ENCODE peak calls at places on chromosomes 11 and 22, in four cellular contexts. Y is cardiac muscle cell, B is cardiac fibroblast, M is SHP77. W is an unnamed sample.

GRCh38 chr11:73972620-73973449 is 9.8 kb downstream of the UCP2 start:
- DNase-seq in Y (no peak), B (no peak), M (no peak), W (no peak)

GRCh38 chr11:17513853-17514252 is 30.4 kb downstream of the USH1C start:
- DNase-seq in Y (no peak), B (peak), M (no peak), W (no peak)

GRCh38 chr11:93248602-93249001 is 50.8 kb upstream of the SLC36A4 start:
- DNase-seq in Y (no peak), B (peak), M (no peak), W (peak)

GRCh38 chr22:46806789-46807188 is 44.3 kb downstream of the TBC1D22A start:
- DNase-seq in Y (no peak), B (no peak), M (no peak), W (no peak)

GRCh38 chr11:93291146-93291545 is 39.4 kb upstream of the DEUP1 start:
- DNase-seq in Y (no peak), B (no peak), M (no peak), W (no peak)

GRCh38 chr11:20599424-20600346 is at the start of gene SLC6A5:
- DNase-seq in Y (peak), B (peak), M (peak), W (peak)

GRCh38 chr11:84524422-84525051 is 1102.6 kb downstream of the DLG2 start:
- DNase-seq in Y (no peak), B (peak), M (no peak), W (no peak)

GRCh38 chr11:11849127-11849746 is 7.5 kb downstream of the USP47 start:
- DNase-seq in Y (peak), B (peak), M (no peak), W (peak)

GRCh38 chr22:35470903-35471321 is 69.7 kb upstream of the RASD2 start:
- DNase-seq in Y (no peak), B (peak), M (no peak), W (peak)

GRCh38 chr22:18955696-18956095 is 19.6 kb upstream of the PRODH start:
- DNase-seq in Y (no peak), B (no peak), M (no peak), W (no peak)

GRCh38 chr11:102653744-102654291 is 28.7 kb upstream of the MMP20 start:
- DNase-seq in Y (no peak), B (peak), M (no peak), W (no peak)

GRCh38 chr11:128365044-128365443 is 222.3 kb downstream of the ETS1 start:
- DNase-seq in Y (peak), B (peak), M (no peak), W (peak)

GRCh38 chr11:46570790-46571398 is 22.9 kb downstream of the AMBRA1 start:
- DNase-seq in Y (no peak), B (no peak), M (no peak), W (no peak)

GRCh38 chr22:31098633-31099110 is 8.7 kb downstream of the SELENOM start:
- DNase-seq in Y (peak), B (no peak), M (no peak), W (no peak)

GRCh38 chr22:49381595-49382450 is 445.9 kb downstream of the BRD1 start:
- DNase-seq in Y (no peak), B (no peak), M (no peak), W (no peak)

GRCh38 chr11:116272181-116272789 is 500.5 kb downstream of the BUD13 start:
- DNase-seq in Y (no peak), B (no peak), M (no peak), W (no peak)

GRCh38 chr22:24230911-24231656 is 13.8 kb downstream of the GGT5 start:
- DNase-seq in Y (peak), B (peak), M (no peak), W (peak)

GRCh38 chr22:41001722-41002122 is 50.5 kb downstream of the RBX1 start:
- DNase-seq in Y (no peak), B (peak), M (no peak), W (no peak)

GRCh38 chr11:11444027-11444799 is 91.2 kb upstream of the CSNK2A3 start:
- DNase-seq in Y (no peak), B (peak), M (no peak), W (no peak)

GRCh38 chr11:107731911-107732310 is 20.1 kb upstream of the SLN start:
- DNase-seq in Y (no peak), B (no peak), M (no peak), W (no peak)

GRCh38 chr22:47006433-47006832 is 244.0 kb downstream of the TBC1D22A start:
- DNase-seq in Y (no peak), B (no peak), M (no peak), W (no peak)

GRCh38 chr11:35304393-35304790 is 115.0 kb downstream of the SLC1A2 start:
- DNase-seq in Y (no peak), B (peak), M (no peak), W (no peak)

GRCh38 chr11:67287355-67288197 is 1.5 kb upstream of the ANKRD13D start:
- DNase-seq in Y (no peak), B (no peak), M (no peak), W (no peak)

W was measured in endothelial cell of umbilical vein.